ENCODE peak calls at places on chromosomes 1 and 21, in eight cellular contexts. B is cardiac fibroblast, Z is brain microvascular endothelial cell, P is neural crest cell, J is heart left ventricle, S is H9, D is upper lobe of left lung, L is uterus. A is an unnamed sample.

GRCh38 chr1:41868241-41868953 is 50.3 kb downstream of the HIVEP3 start:
- DNase-seq in B (no peak), Z (no peak), P (no peak), J (no peak), S (no peak), D (no peak), L (no peak), A (no peak)

GRCh38 chr1:62285984-62286481 is 33.2 kb downstream of the KANK4 start:
- DNase-seq in B (no peak), Z (no peak), P (no peak), J (no peak), S (peak; percentile 69), D (no peak), L (no peak), A (peak; percentile 28)

GRCh38 chr1:119933397-119933796 is 37.1 kb upstream of the ADAM30 start:
- DNase-seq in B (no peak), Z (no peak), P (no peak), J (no peak), S (no peak), D (no peak), L (no peak), A (no peak)

GRCh38 chr1:183291802-183292515 is 105.9 kb downstream of the LAMC2 start:
- DNase-seq in B (peak; percentile 81), Z (peak; percentile 22), P (no peak), J (peak; percentile 44), S (no peak), D (no peak), L (peak; percentile 70), A (peak; percentile 25)

GRCh38 chr1:203120325-203121138 is 7.0 kb upstream of the ADORA1 start:
- DNase-seq in B (no peak), Z (no peak), P (no peak), J (no peak), S (peak; percentile 14), D (no peak), L (no peak), A (no peak)

GRCh38 chr1:6317101-6317760 is 56.3 kb upstream of the GPR153 start:
- DNase-seq in B (no peak), Z (peak; percentile 46), P (no peak), J (no peak), S (no peak), D (no peak), L (no peak), A (no peak)

GRCh38 chr1:59013276-59013927 is 229.6 kb upstream of the JUN start:
- DNase-seq in B (peak; percentile 66), Z (peak; percentile 40), P (no peak), J (peak; percentile 41), S (peak; percentile 58), D (peak; percentile 25), L (peak; percentile 61), A (peak; percentile 54)

GRCh38 chr1:89608627-89609338 is 24.1 kb upstream of the LRRC8C start:
- DNase-seq in B (no peak), Z (no peak), P (no peak), J (no peak), S (no peak), D (no peak), L (no peak), A (no peak)

GRCh38 chr1:10918531-10918930 is 93.9 kb upstream of the TARDBP start:
- DNase-seq in B (peak; percentile 35), Z (peak; percentile 59), P (no peak), J (no peak), S (no peak), D (no peak), L (no peak), A (no peak)

GRCh38 chr1:183247931-183248330 is 61.9 kb downstream of the LAMC2 start:
- DNase-seq in B (no peak), Z (no peak), P (no peak), J (no peak), S (no peak), D (no peak), L (no peak), A (no peak)

GRCh38 chr1:100941580-100942216 is 45.8 kb downstream of the SLC30A7 start:
- DNase-seq in B (no peak), Z (no peak), P (no peak), J (no peak), S (no peak), D (no peak), L (no peak), A (no peak)

GRCh38 chr1:202161151-202162048 is 998 bp upstream of the PTPN7 start:
- DNase-seq in B (no peak), Z (no peak), P (no peak), J (no peak), S (peak; percentile 30), D (no peak), L (no peak), A (no peak)

GRCh38 chr1:9198538-9199361 is 35.8 kb upstream of the H6PD start:
- DNase-seq in B (peak; percentile 49), Z (peak; percentile 63), P (peak; percentile 48), J (no peak), S (peak; percentile 83), D (no peak), L (no peak), A (peak; percentile 81)

GRCh38 chr1:100298512-100298911 is 32.5 kb downstream of the RTCA start:
- DNase-seq in B (no peak), Z (no peak), P (no peak), J (no peak), S (no peak), D (no peak), L (no peak), A (no peak)

GRCh38 chr21:42255825-42256224 is 36.9 kb downstream of the ABCG1 start:
- DNase-seq in B (no peak), Z (no peak), P (no peak), J (no peak), S (no peak), D (no peak), L (no peak), A (no peak)
- TF ChIP-seq CTCF in B (no peak), Z (no peak), P (no peak), J (peak; percentile 11), S (peak; percentile 57), D (no peak), L (no peak), A (no peak)

GRCh38 chr1:220275430-220275829 is 3.2 kb upstream of the RAB3GAP2 start:
- DNase-seq in B (no peak), Z (no peak), P (no peak), J (no peak), S (no peak), D (no peak), L (no peak), A (no peak)

GRCh38 chr1:220280249-220280648 is 8.0 kb upstream of the RAB3GAP2 start:
- DNase-seq in B (no peak), Z (no peak), P (no peak), J (no peak), S (no peak), D (no peak), L (no peak), A (no peak)

GRCh38 chr1:220283616-220284015 is 11.4 kb upstream of the RAB3GAP2 start:
- DNase-seq in B (no peak), Z (no peak), P (no peak), J (no peak), S (no peak), D (no peak), L (no peak), A (no peak)

GRCh38 chr1:220278991-220279390 is 6.7 kb upstream of the RAB3GAP2 start:
- DNase-seq in B (no peak), Z (no peak), P (no peak), J (no peak), S (no peak), D (no peak), L (no peak), A (no peak)

DNA sequence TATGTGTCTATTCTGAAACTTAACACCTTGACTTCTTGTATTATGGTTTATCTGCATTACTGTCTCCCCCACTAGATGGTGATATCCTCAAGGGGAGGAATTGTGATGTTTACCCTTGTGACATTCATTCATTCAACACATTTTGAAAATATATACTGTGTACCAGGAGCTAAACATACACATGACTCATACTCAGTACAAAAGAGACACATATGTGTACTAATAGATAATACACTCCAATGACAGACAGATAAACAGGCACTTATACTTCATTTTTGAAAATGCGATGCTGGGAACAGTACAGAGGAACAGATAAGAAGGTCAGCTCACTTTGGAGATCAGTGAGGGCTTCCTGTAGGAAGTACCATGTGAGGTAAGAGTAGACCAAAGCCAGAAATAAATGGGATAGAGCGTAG is 8.9 kb upstream of the RAB3GAP2 start:
- DNase-seq in B (peak; percentile 32), Z (peak; percentile 26), P (no peak), J (no peak), S (no peak), D (no peak), L (no peak), A (no peak)
- TF ChIP-seq CTCF in B (peak; percentile 45), Z (peak; percentile 51), P (peak; percentile 72), J (peak; percentile 50), S (peak; percentile 77), D (no peak), L (peak; percentile 4), A (peak; percentile 22)

GRCh38 chr1:84782311-84782771 is 92.1 kb upstream of the SSX2IP start:
- DNase-seq in B (peak; percentile 65), Z (peak; percentile 74), P (peak; percentile 59), J (peak; percentile 51), S (peak; percentile 89), D (peak; percentile 67), L (peak; percentile 26), A (peak; percentile 74)
- TF ChIP-seq CTCF in B (peak; percentile 89), Z (peak; percentile 92), P (peak; percentile 70), J (peak; percentile 63), S (peak; percentile 92), D (peak; percentile 47), L (no peak), A (peak; percentile 60)

DNA sequence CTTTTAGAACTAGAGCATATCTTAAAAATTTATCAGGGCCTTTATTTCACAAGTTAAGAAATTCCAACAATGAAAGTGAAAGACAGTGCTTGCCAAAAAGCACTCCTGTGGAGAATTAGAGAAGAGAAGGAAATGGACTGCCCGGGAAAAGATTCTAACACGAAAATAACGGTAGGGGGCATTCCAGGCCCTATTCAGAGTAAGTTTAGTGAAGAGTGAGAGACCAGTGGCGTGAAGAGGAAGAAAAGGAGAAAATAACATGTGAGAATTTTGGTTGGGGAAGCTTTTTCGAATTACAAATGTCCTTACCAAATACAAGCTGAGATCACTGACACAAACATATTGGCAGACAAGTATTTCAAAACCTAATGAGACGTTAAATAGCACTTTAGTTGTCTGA is 38.4 kb upstream of the RBM34 start:
- DNase-seq in B (peak; percentile 72), Z (peak; percentile 47), P (peak; percentile 25), J (no peak), S (peak; percentile 65), D (no peak), L (no peak), A (no peak)
- TF ChIP-seq CTCF in B (peak; percentile 49), Z (peak; percentile 59), P (peak; percentile 60), J (peak; percentile 36), S (peak; percentile 64), D (no peak), L (no peak), A (peak; percentile 13)

A was measured in nephron progenitor cell.